ENCODE peak calls at places on chromosomes 1 and 21, in six cellular contexts. J, D, A, C, O and H are unnamed samples.

GRCh38 chr1:22471078-22471477 is 19.4 kb downstream of the ZBTB40 start:
- DNase-seq in C (peak; percentile 60), O (no peak), J (no peak), D (no peak), A (no peak), H (no peak)

GRCh38 chr1:168506204-168506819 is 37.5 kb downstream of the XCL2 start:
- DNase-seq in A (no peak), J (no peak), D (no peak), C (peak; percentile 67), O (no peak), H (no peak)

GRCh38 chr1:3905953-3906671 is 6.0 kb upstream of the C1orf174 start:
- DNase-seq in C (no peak), A (no peak), O (no peak), D (no peak), J (no peak), H (no peak)

GRCh38 chr1:14377386-14377785 is 221.1 kb upstream of the KAZN start:
- DNase-seq in J (no peak), D (no peak), A (peak; percentile 23), O (no peak), C (peak; percentile 6), H (no peak)

GRCh38 chr1:102550729-102551384 is 554.1 kb upstream of the OLFM3 start:
- DNase-seq in D (no peak), O (no peak), C (peak; percentile 17), J (no peak), A (no peak), H (peak; percentile 15)

GRCh38 chr1:75208862-75209261 is 74.7 kb downstream of the LHX8 start:
- DNase-seq in C (no peak), O (no peak), D (no peak), A (no peak), J (no peak), H (no peak)

GRCh38 chr1:27575861-27576331 is 28.0 kb downstream of the AHDC1 start:
- DNase-seq in D (peak; percentile 69), O (no peak), C (peak; percentile 40), J (no peak), A (no peak), H (peak; percentile 87)

GRCh38 chr1:220803401-220804201 is 16.9 kb downstream of the MTARC1 start:
- DNase-seq in D (peak; percentile 43), O (no peak), J (peak; percentile 40), A (peak; percentile 33), C (peak; percentile 34), H (peak; percentile 47)

GRCh38 chr1:44723496-44724407 is 7.2 kb downstream of the RNU5D-1 start:
- DNase-seq in D (peak; percentile 68), C (no peak), A (no peak), J (no peak), O (no peak), H (no peak)

GRCh38 chr21:42006765-42007164 is 3.4 kb downstream of the ZBTB21 start:
- DNase-seq in A (no peak), J (no peak), D (no peak), C (peak; percentile 25), O (no peak), H (no peak)

GRCh38 chr21:16372546-16372945 is 642.8 kb downstream of the USP25 start:
- DNase-seq in D (no peak), O (no peak), J (no peak), C (no peak), A (no peak), H (no peak)

GRCh38 chr1:40895601-40896000 is 33.4 kb upstream of the CITED4 start:
- DNase-seq in C (no peak), D (no peak), O (no peak), J (no peak), A (no peak), H (no peak)

GRCh38 chr1:26097696-26098095 is 13.9 kb upstream of the PDIK1L start:
- DNase-seq in A (no peak), J (no peak), O (no peak), D (no peak), C (peak; percentile 62), H (peak; percentile 16)

GRCh38 chr1:67882196-67882958 is 49.1 kb upstream of the GNG12 start:
- DNase-seq in C (no peak), O (no peak), A (no peak), D (no peak), J (no peak), H (no peak)

GRCh38 chr1:54493608-54494007 is 54.4 kb upstream of the ACOT11 start:
- DNase-seq in J (no peak), O (no peak), D (no peak), A (no peak), C (peak; percentile 48), H (no peak)

GRCh38 chr1:82377201-82377884 is 576.6 kb downstream of the ADGRL2 start:
- DNase-seq in C (peak; percentile 32), D (no peak), J (no peak), O (no peak), A (no peak), H (no peak)

GRCh38 chr1:226118357-226118756 is 55.8 kb downstream of the H3-3A start:
- DNase-seq in C (no peak), D (no peak), J (no peak), O (no peak), A (no peak), H (no peak)

GRCh38 chr1:226632169-226632884 is 83.8 kb downstream of the STUM start:
- DNase-seq in J (no peak), D (no peak), O (no peak), C (no peak), A (no peak), H (no peak)

GRCh38 chr1:9263984-9264929 is 28.4 kb upstream of the SPSB1 start:
- DNase-seq in C (no peak), D (no peak), J (no peak), A (no peak), O (no peak), H (no peak)

GRCh38 chr1:52592637-52593323 is 9.4 kb upstream of the GPX7 start:
- DNase-seq in J (no peak), O (no peak), A (no peak), D (no peak), C (no peak), H (no peak)

GRCh38 chr1:212743901-212744475 is 44.3 kb upstream of the BATF3 start:
- DNase-seq in C (no peak), A (no peak), D (no peak), O (no peak), J (no peak), H (no peak)

GRCh38 chr1:231931846-231932454 is 305.4 kb downstream of the DISC1 start:
- DNase-seq in J (peak; percentile 7), D (peak; percentile 26), A (no peak), O (no peak), C (no peak), H (no peak)

GRCh38 chr1:201468844-201469644 is at the start of gene PHLDA3:
- DNase-seq in O (peak; percentile 79), D (peak; percentile 86), C (peak; percentile 93), A (peak; percentile 88), J (peak; percentile 58), H (peak; percentile 83)

GRCh38 chr1:241639040-241639652 is 1.0 kb downstream of the CHML start:
- DNase-seq in D (peak; percentile 24), A (no peak), O (no peak), J (no peak), C (peak; percentile 53), H (no peak)

GRCh38 chr1:41490911-41491310 is 6.4 kb upstream of the EDN2 start:
- DNase-seq in D (no peak), A (no peak), C (no peak), O (no peak), J (no peak), H (no peak)

GRCh38 chr1:76287917-76288316 is 213.4 kb downstream of the ST6GALNAC3 start:
- DNase-seq in J (no peak), A (no peak), D (no peak), C (no peak), O (no peak), H (no peak)

GRCh38 chr1:229574679-229575442 is 16.4 kb upstream of the ABCB10 start:
- DNase-seq in D (no peak), O (no peak), A (no peak), C (no peak), J (no peak), H (no peak)

GRCh38 chr1:3494321-3495308 is 40.1 kb downstream of the ARHGEF16 start:
- DNase-seq in O (no peak), A (no peak), C (no peak), D (no peak), J (no peak), H (no peak)

GRCh38 chr1:22808186-22808845 is 97.7 kb downstream of the EPHB2 start:
- DNase-seq in D (no peak), O (no peak), J (no peak), A (no peak), C (peak; percentile 65), H (no peak)

GRCh38 chr1:41381691-41382530 is 20.7 kb downstream of the FOXO6 start:
- DNase-seq in A (peak; percentile 53), C (peak; percentile 8), J (peak; percentile 13), D (peak; percentile 49), O (no peak), H (no peak)

GRCh38 chr1:37448691-37449417 is 25.5 kb upstream of the ZC3H12A start:
- DNase-seq in O (no peak), D (no peak), C (no peak), A (peak; percentile 17), J (no peak), H (no peak)

GRCh38 chr1:52752427-52752826 is 26.2 kb downstream of the ZYG11B start:
- DNase-seq in A (no peak), O (no peak), C (no peak), D (no peak), J (no peak), H (no peak)

GRCh38 chr1:214439352-214440119 is 111.9 kb downstream of the PTPN14 start:
- DNase-seq in C (peak; percentile 99), J (peak; percentile 95), A (no peak), D (peak; percentile 44), O (no peak), H (peak; percentile 82)

GRCh38 chr1:162250004-162250730 is 126.5 kb downstream of the SPATA46 start:
- DNase-seq in C (no peak), O (no peak), D (no peak), A (no peak), J (no peak), H (no peak)

GRCh38 chr1:165632152-165632469 is 1.1 kb downstream of the MGST3 start:
- DNase-seq in O (no peak), A (no peak), J (no peak), C (no peak), D (no peak), H (peak; percentile 50)

GRCh38 chr1:186974774-186975181 is 146.0 kb downstream of the PLA2G4A start:
- DNase-seq in C (peak; percentile 92), D (no peak), A (no peak), J (peak; percentile 35), O (no peak), H (no peak)